ENCODE peak calls at places on chromosomes 4 and X, in six cellular contexts. S, L, H, Q, W and I are unnamed samples.
A peak's percentile ranks its signal among the peaks of the same experiment; 100 is the strongest.

GRCh38 chrX:119427024-119427794 is 28.1 kb downstream of the SLC25A43 start:
- DNase-seq in S (no peak), L (no peak), H (peak; percentile 55), Q (no peak), W (no peak), I (no peak)

GRCh38 chr4:152807294-152807829 is 27.6 kb downstream of the ARFIP1 start:
- DNase-seq in S (no peak), L (no peak), H (no peak), Q (no peak), W (no peak), I (no peak)

GRCh38 chr4:10622728-10623127 is 61.8 kb downstream of the CLNK start:
- DNase-seq in S (no peak), L (no peak), H (no peak), Q (no peak), W (no peak), I (no peak)

GRCh38 chrX:12903646-12904045 is 2.8 kb upstream of the TLR8 start:
- DNase-seq in S (no peak), L (no peak), H (no peak), Q (no peak), W (no peak), I (no peak)

GRCh38 chrX:153307546-153308175 is 13.9 kb downstream of the PNMA6F start:
- DNase-seq in S (peak; percentile 21), L (no peak), H (no peak), Q (no peak), W (peak; percentile 74), I (no peak)

GRCh38 chr4:152697284-152698011 is 17.7 kb upstream of the TMEM154 start:
- DNase-seq in S (no peak), L (no peak), H (no peak), Q (no peak), W (no peak), I (no peak)

GRCh38 chrX:46722742-46723568 is 36.0 kb downstream of the SLC9A7 start:
- DNase-seq in S (no peak), L (no peak), H (no peak), Q (no peak), W (no peak), I (peak; percentile 42)

GRCh38 chr4:42460043-42460442 is 62.8 kb downstream of the SHISA3 start:
- DNase-seq in S (no peak), L (no peak), H (no peak), Q (no peak), W (no peak), I (no peak)

GRCh38 chr4:84856468-84856867 is 110.0 kb downstream of the WDFY3 start:
- DNase-seq in S (no peak), L (no peak), H (no peak), Q (no peak), W (no peak), I (no peak)

GRCh38 chrX:68083510-68083909 is 349.8 kb downstream of the OPHN1 start:
- DNase-seq in S (no peak), L (no peak), H (no peak), Q (no peak), W (no peak), I (no peak)

GRCh38 chrX:72105436-72105835 is 26.3 kb downstream of the RTL5 start:
- DNase-seq in S (no peak), L (no peak), H (no peak), Q (no peak), W (no peak), I (no peak)

GRCh38 chrX:137313627-137314026 is 252.3 kb upstream of the ZIC3 start:
- DNase-seq in S (no peak), L (no peak), H (no peak), Q (no peak), W (no peak), I (no peak)

GRCh38 chr4:150145090-150145949 is 67.1 kb downstream of the DCLK2 start:
- DNase-seq in S (no peak), L (no peak), H (peak; percentile 17), Q (no peak), W (no peak), I (no peak)

GRCh38 chr4:76801621-76802545 is 96.1 kb downstream of the SOWAHB start:
- DNase-seq in S (peak; percentile 84), L (no peak), H (no peak), Q (no peak), W (no peak), I (no peak)

GRCh38 chr4:103673983-103674382 is 45.8 kb downstream of the TACR3 start:
- DNase-seq in S (no peak), L (no peak), H (no peak), Q (no peak), W (no peak), I (no peak)

GRCh38 chr4:98030059-98030458 is 113.2 kb downstream of the STPG2 start:
- DNase-seq in S (no peak), L (no peak), H (no peak), Q (no peak), W (no peak), I (no peak)

GRCh38 chrX:70774223-70774622 is 134.3 kb downstream of the TEX11 start:
- DNase-seq in S (no peak), L (no peak), H (no peak), Q (no peak), W (no peak), I (no peak)

GRCh38 chrX:151789179-151789800 is 54.7 kb downstream of the CNGA2 start:
- DNase-seq in S (peak; percentile 37), L (peak; percentile 66), H (no peak), Q (peak; percentile 31), W (peak; percentile 84), I (peak; percentile 56)

GRCh38 chr4:100738388-100739165 is 220.8 kb upstream of the EMCN start:
- DNase-seq in S (no peak), L (peak; percentile 25), H (no peak), Q (peak; percentile 18), W (peak; percentile 15), I (peak; percentile 86)

GRCh38 chr4:108512615-108513505 is 107.5 kb upstream of the RPL34 start:
- DNase-seq in S (peak; percentile 12), L (no peak), H (peak; percentile 26), Q (no peak), W (peak; percentile 64), I (peak; percentile 29)
- TF ChIP-seq CTCF in S (no peak), L (no peak), H (peak; percentile 58), Q (no peak), W (peak; percentile 60), I (peak; percentile 16)

GRCh38 chr4:108135549-108136209 is 33.1 kb downstream of the LEF1 start:
- DNase-seq in S (no peak), L (no peak), H (peak; percentile 25), Q (no peak), W (no peak), I (peak; percentile 53)
- H3K27ac ChIP-seq in S (no peak overlapping the region), L (no peak overlapping the region), H (no peak overlapping the region), Q (no peak overlapping the region), W (no peak overlapping the region), I (no peak overlapping the region)

GRCh38 chr4:6695660-6696581 is 2.2 kb downstream of the S100P start:
- DNase-seq in S (no peak), L (no peak), H (no peak), Q (no peak), W (no peak), I (peak; percentile 15)
- TF ChIP-seq CTCF in S (no peak), L (no peak), H (peak; percentile 40), Q (no peak), W (no peak), I (no peak)

GRCh38 chrX:2401590-2402360 is 99.0 kb downstream of the DHRSX start:
- DNase-seq in S (no peak), L (peak; percentile 22), H (no peak), Q (no peak), W (no peak), I (peak; percentile 61)
- H3K27ac ChIP-seq in S (no peak overlapping the region), L (no peak overlapping the region), H (no peak overlapping the region), Q (no peak overlapping the region), W (no peak overlapping the region), I (peak overlapping the region; percentile 94)

GRCh38 chr4:3790006-3790561 is 23.9 kb downstream of the ADRA2C start:
- DNase-seq in S (no peak), L (no peak), H (no peak), Q (no peak), W (no peak), I (no peak)

GRCh38 chr4:3791910-3792542 is 25.8 kb downstream of the ADRA2C start:
- DNase-seq in S (peak; percentile 36), L (no peak), H (peak; percentile 66), Q (no peak), W (peak; percentile 62), I (peak; percentile 55)

GRCh38 chr4:3791256-3791655 is 25.1 kb downstream of the ADRA2C start:
- DNase-seq in S (no peak), L (no peak), H (no peak), Q (no peak), W (no peak), I (no peak)

GRCh38 chr4:3793545-3793944 is 27.4 kb downstream of the ADRA2C start:
- DNase-seq in S (no peak), L (no peak), H (no peak), Q (no peak), W (no peak), I (no peak)

DNA sequence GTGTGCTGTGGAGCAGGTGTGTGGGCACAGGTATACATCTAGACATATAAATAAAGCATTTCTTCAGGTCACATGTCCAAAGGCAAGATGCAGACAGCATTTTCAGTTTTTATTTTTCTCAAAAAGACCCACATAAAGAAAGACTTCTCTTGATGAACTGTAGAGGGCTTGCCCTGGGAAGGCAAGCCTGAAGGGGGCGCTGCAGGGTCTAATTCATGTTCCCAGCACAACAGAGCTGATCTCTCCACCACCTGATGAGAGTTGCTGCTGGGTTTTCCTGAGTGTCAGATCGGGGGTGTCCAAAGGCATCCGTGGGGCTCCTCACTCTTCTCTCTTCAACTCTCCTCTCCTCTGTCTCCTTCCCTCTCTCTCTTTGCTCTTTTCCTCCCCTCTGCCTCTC is 26.6 kb downstream of the ADRA2C start:
- DNase-seq in S (no peak), L (no peak), H (peak; percentile 31), Q (no peak), W (no peak), I (no peak)
- TF ChIP-seq CTCF in S (no peak), L (no peak), H (peak; percentile 81), Q (no peak), W (no peak), I (no peak)

DNA sequence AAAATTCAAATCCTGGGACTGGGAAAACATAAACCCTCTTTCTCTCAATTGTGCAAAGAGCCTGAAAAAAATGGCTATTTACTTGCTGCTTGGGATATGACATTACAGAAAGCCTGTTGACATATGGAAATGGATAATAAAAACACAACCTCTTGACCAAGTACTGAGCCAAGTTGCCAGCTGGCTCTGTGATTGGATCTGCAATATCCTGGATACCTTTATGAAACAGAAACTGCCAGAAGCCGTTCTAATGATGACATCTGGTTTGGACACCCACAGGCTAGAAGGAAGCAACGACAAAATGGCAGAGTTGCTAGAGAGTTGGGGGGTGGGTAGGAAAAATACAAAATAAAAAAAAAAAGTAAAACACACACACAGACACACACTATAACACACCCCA is 481.4 kb downstream of the FAT4 start:
- DNase-seq in S (no peak), L (no peak), H (no peak), Q (no peak), W (no peak), I (no peak)
- H3K27ac ChIP-seq in S (no peak overlapping the region), L (no peak overlapping the region), H (no peak overlapping the region), Q (no peak overlapping the region), W (no peak overlapping the region), I (no peak overlapping the region)

GRCh38 chrX:74171465-74171864 is 132.5 kb upstream of the ZCCHC13 start:
- DNase-seq in S (no peak), L (no peak), H (no peak), Q (no peak), W (no peak), I (no peak)
- TF ChIP-seq CTCF in S (no peak), L (no peak), H (no peak), Q (no peak), W (no peak), I (no peak)